ENCODE peak calls at places on chromosomes 3 and 15, in eight cellular contexts. O is choroid plexus epithelial cell; M is SHP77; I is psoas muscle; S is GM23248; V is H7; N is ELR; F is stimulated activated CD4-positive, alpha-beta T cell treated with anti-CD3 and anti-CD28 coated beads, Interleukin-4, amount 100 ng/mL, for 1 hour. C is an unnamed sample.

GRCh38 chr3:124563376-124563775 is 166.9 kb upstream of the UMPS start:
- DNase-seq in O (peak; percentile 25), M (no peak), I (no peak), S (peak; percentile 81), V (no peak), N (peak; percentile 26), F (no peak), C (no peak)

GRCh38 chr3:61452536-61452991 is 108.8 kb upstream of the PTPRG start:
- DNase-seq in O (no peak), M (no peak), I (no peak), S (peak; percentile 86), V (no peak), N (peak; percentile 52), F (no peak), C (no peak)

GRCh38 chr3:191345334-191345733 is 15.0 kb upstream of the UTS2B start:
- DNase-seq in O (peak; percentile 38), M (no peak), I (no peak), S (peak; percentile 25), V (no peak), N (no peak), F (no peak), C (no peak)

GRCh38 chr3:23811117-23811487 is 5.3 kb downstream of the UBE2E1 start:
- DNase-seq in O (peak; percentile 16), M (no peak), I (no peak), S (no peak), V (no peak), N (no peak), F (no peak), C (no peak)

GRCh38 chr3:48372862-48373435 is 930 bp downstream of the FBXW12 start:
- DNase-seq in O (no peak), M (no peak), I (no peak), S (no peak), V (no peak), N (no peak), F (no peak), C (no peak)

GRCh38 chr3:114953215-114953799 is 193.8 kb downstream of the ZBTB20 start:
- DNase-seq in O (no peak), M (no peak), I (no peak), S (no peak), V (no peak), N (no peak), F (no peak), C (no peak)

GRCh38 chr3:188360364-188360881 is 206.5 kb downstream of the LPP start:
- DNase-seq in O (no peak), M (no peak), I (no peak), S (no peak), V (no peak), N (no peak), F (no peak), C (no peak)

GRCh38 chr15:64742385-64742784 is 33.0 kb downstream of the RBPMS2 start:
- DNase-seq in O (no peak), M (no peak), I (no peak), S (no peak), V (no peak), N (no peak), F (no peak), C (no peak)

GRCh38 chr3:187963003-187963676 is 190.8 kb upstream of the LPP start:
- DNase-seq in O (no peak), M (no peak), I (no peak), S (no peak), V (no peak), N (no peak), F (no peak), C (peak; percentile 57)

GRCh38 chr3:189621948-189622603 is 9.1 kb upstream of the TP63 start:
- DNase-seq in O (no peak), M (no peak), I (peak; percentile 85), S (no peak), V (no peak), N (peak; percentile 19), F (no peak), C (no peak)

GRCh38 chr3:192372001-192372400 is 355.3 kb downstream of the FGF12 start:
- DNase-seq in O (no peak), M (no peak), I (no peak), S (no peak), V (no peak), N (no peak), F (no peak), C (no peak)

GRCh38 chr3:17144665-17144993 is 259.9 kb downstream of the PLCL2 start:
- DNase-seq in O (no peak), M (no peak), I (no peak), S (no peak), V (no peak), N (no peak), F (no peak), C (no peak)